ENCODE peak calls at places on chromosomes 4 and X, in six cellular contexts. S is K562, T is H1, B is HepG2, A is HCT116, C is SK-N-SH. R is an unnamed sample.
A peak's percentile ranks its signal among the peaks of the same experiment; 100 is the strongest.

GRCh38 chr4:178196751-178197150 is 754.5 kb upstream of the AGA start:
- DNase-seq in C (no peak), S (no peak), B (no peak), T (no peak), A (no peak), R (no peak)

GRCh38 chr4:43330288-43330687 is 437.8 kb downstream of the GRXCR1 start:
- DNase-seq in A (no peak), S (no peak), T (no peak), C (no peak), B (no peak), R (no peak)

GRCh38 chr4:138398297-138398696 is 156.1 kb upstream of the SLC7A11 start:
- DNase-seq in A (no peak), T (no peak), S (no peak), B (peak; percentile 49), C (no peak), R (no peak)

GRCh38 chr4:114636192-114636935 is 37.8 kb downstream of the UGT8 start:
- DNase-seq in T (no peak), S (no peak), C (no peak), B (no peak), A (no peak), R (no peak)

GRCh38 chrX:115639481-115639880 is 78.5 kb downstream of the PLS3 start:
- DNase-seq in S (no peak), B (no peak), T (no peak), A (no peak), C (no peak), R (no peak)

GRCh38 chr4:94472056-94472826 is 20.5 kb downstream of the PDLIM5 start:
- DNase-seq in A (no peak), T (no peak), B (peak; percentile 41), S (no peak), C (no peak), R (no peak)

GRCh38 chr4:101961144-101961543 is 170.6 kb downstream of the BANK1 start:
- DNase-seq in A (peak; percentile 18), S (no peak), B (no peak), C (no peak), T (no peak), R (no peak)

GRCh38 chr4:1752284-1753041 is 31.1 kb downstream of the TACC3 start:
- DNase-seq in S (peak; percentile 65), A (no peak), T (no peak), B (peak; percentile 69), C (no peak), R (no peak)

GRCh38 chrX:57951666-57952319 is 41.5 kb upstream of the ZXDA start:
- DNase-seq in T (no peak), S (no peak), A (no peak), B (no peak), C (no peak), R (no peak)

DNA sequence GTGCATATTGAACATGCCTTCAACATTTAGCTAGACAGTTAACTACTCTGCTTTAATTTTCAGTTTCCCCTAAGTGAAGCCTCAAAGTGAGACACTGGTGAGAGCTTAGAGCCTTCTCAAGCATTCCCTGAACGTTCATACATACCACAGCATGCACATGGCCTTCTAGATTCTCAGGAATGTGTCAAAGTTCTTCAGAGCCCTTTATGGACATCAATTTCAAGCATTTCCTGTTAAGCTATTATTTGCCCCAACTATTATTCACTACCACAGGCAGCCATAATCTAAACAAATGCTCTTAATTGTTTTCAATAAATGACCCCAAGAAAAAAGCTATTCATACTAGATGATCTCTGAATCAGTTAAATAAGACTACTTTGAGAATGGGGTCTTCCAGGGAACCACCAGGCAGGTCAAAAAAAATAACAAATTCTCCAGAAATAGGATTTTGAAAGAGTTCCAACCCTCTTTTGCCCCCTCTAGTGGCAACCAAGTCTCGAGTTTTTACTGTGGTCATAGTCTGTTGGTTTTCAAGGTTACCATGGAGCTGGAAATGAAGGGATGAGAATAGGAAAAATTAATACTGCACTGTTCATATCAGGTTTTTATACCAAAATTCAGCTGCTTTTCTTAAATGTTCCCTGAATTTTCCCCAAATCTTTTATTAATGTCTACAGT is 235.4 kb downstream of the RAB28 start:
- DNase-seq in C (peak; percentile 1), A (peak; percentile 8), B (peak; percentile 13), T (no peak), S (no peak), R (no peak)
- TF ChIP-seq JUND in C (no peak), A (no peak), B (no peak), T (no peak), S (no peak), R (no peak)

GRCh38 chrX:79366888-79367749 is at the start of gene ITM2A:
- DNase-seq in B (no peak), A (no peak), C (peak; percentile 3), S (peak; percentile 49), T (peak; percentile 53), R (no peak)
- TF ChIP-seq JUND in B (no peak), A (no peak), C (no peak), S (no peak), T (no peak), R (no peak)

GRCh38 chr4:151012836-151013235 is 2.2 kb downstream of the LRBA start:
- DNase-seq in B (no peak), S (no peak), T (no peak), A (peak; percentile 7), C (no peak), R (no peak)
- TF ChIP-seq JUND in B (no peak), S (peak; percentile 67), T (peak; percentile 75), A (no peak), C (no peak), R (no peak)

DNA sequence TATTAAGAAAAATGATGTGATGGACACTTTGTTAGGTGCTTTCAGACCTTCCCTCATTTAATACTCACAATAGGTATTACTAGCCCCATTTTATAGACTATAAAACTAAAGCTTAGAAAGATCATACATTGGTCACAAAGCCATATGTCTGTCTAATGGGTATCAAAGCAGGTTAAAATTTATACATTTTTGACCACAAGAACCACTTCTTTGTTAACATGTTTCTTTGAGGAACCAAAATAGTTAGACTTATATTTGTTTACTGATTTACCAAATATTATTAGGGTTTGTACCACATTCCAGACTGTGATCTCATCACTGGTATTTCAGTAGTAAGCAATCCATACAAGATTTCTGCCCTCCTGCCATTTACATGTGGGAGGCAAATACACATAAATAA is 363.3 kb downstream of the NAF1 start:
- DNase-seq in C (no peak), T (no peak), S (no peak), B (no peak), A (no peak), R (no peak)
- TF ChIP-seq JUND in C (no peak), T (no peak), S (no peak), B (no peak), A (no peak), R (no peak)

DNA sequence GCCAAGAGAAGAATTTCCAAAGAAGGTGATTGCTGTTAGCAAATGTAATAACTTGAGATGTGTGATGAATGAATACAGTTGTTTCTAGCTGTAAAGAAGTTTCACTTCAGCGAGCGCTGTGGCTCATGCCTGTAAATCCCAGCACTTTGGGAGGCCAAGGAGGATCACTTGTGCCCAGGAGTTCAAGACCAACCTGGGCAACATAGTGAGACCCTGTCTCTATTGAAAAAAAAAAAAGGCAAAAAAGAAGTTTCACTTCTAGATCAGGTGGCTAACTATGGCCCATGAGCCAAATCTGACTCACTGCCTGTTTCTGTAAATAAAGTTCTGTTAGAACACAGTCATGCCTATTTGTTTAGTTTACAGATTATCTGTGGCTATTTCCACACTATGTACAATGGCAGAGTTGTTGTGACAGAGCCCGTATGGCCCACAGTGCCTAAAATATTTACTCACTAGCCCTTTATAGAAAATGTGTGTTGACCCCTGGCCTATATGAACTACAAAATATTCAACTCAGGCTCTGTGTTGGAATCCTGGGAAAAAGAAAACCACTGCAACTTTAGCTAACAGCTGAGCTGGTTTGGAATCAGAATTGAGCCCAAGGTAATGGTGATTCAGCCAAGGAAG is 54.1 kb upstream of the PRPS1 start:
- DNase-seq in S (no peak), B (peak; percentile 79), C (no peak), T (no peak), A (no peak), R (no peak)
- TF ChIP-seq JUND in S (no peak), B (no peak), C (no peak), T (no peak), A (no peak), R (no peak)

GRCh38 chr4:186500721-186501304 is 54.6 kb downstream of the MTNR1A start:
- DNase-seq in A (no peak), S (peak; percentile 82), B (no peak), C (no peak), T (no peak), R (peak; percentile 84)
- TF ChIP-seq JUND in A (no peak), S (peak; percentile 25), B (no peak), C (no peak), T (no peak), R (no peak)

GRCh38 chr4:534101-534575 is 35.1 kb downstream of the PIGG start:
- DNase-seq in B (no peak), T (no peak), S (no peak), A (no peak), C (no peak), R (no peak)
- TF ChIP-seq JUND in B (no peak), T (no peak), S (no peak), A (no peak), C (no peak), R (no peak)